ENCODE peak calls at places on chromosomes 7 and 10, in four cellular contexts. One of them, this sample, is unnamed.

GRCh38 chr7:126213876-126214275 is 1038.9 kb downstream of the GRM8 start:
- DNase-seq in fibroblast of lung: no peak
- DNase-seq in endothelial cell of umbilical vein: no peak
- DNase-seq in Karpas-422: no peak
- DNase-seq in this sample: no peak

GRCh38 chr7:85292908-85293576 is 106.2 kb upstream of the SEMA3D start:
- DNase-seq in fibroblast of lung: no peak
- DNase-seq in Karpas-422: no peak
- DNase-seq in endothelial cell of umbilical vein: no peak
- DNase-seq in this sample: no peak

GRCh38 chr7:69625798-69626197 is 27.5 kb downstream of the AUTS2 start:
- DNase-seq in Karpas-422: no peak
- DNase-seq in fibroblast of lung: no peak
- DNase-seq in endothelial cell of umbilical vein: no peak
- DNase-seq in this sample: no peak

GRCh38 chr10:63365976-63366765 is 99.6 kb downstream of the JMJD1C start:
- DNase-seq in fibroblast of lung: no peak
- DNase-seq in endothelial cell of umbilical vein: no peak
- DNase-seq in Karpas-422: no peak
- DNase-seq in this sample: no peak

GRCh38 chr7:128799451-128799850 is 7.7 kb downstream of the CCDC136 start:
- DNase-seq in endothelial cell of umbilical vein: no peak
- DNase-seq in fibroblast of lung: no peak
- DNase-seq in Karpas-422: no peak
- DNase-seq in this sample: no peak

GRCh38 chr7:7504910-7505704 is 30.6 kb downstream of the COL28A1 start:
- DNase-seq in endothelial cell of umbilical vein: no peak
- DNase-seq in Karpas-422: no peak
- DNase-seq in fibroblast of lung: no peak
- DNase-seq in this sample: no peak

GRCh38 chr10:83991986-83992753 is 147.1 kb upstream of the GHITM start:
- DNase-seq in Karpas-422: peak
- DNase-seq in endothelial cell of umbilical vein: peak
- DNase-seq in fibroblast of lung: no peak
- DNase-seq in this sample: no peak

GRCh38 chr7:136869991-136870798 is 1.7 kb downstream of the CHRM2 start:
- DNase-seq in endothelial cell of umbilical vein: peak
- DNase-seq in fibroblast of lung: peak
- DNase-seq in Karpas-422: no peak
- DNase-seq in this sample: no peak

GRCh38 chr10:107847620-107848019 is 683.1 kb upstream of the SORCS1 start:
- DNase-seq in fibroblast of lung: no peak
- DNase-seq in Karpas-422: no peak
- DNase-seq in endothelial cell of umbilical vein: no peak
- DNase-seq in this sample: no peak

GRCh38 chr10:64396105-64396504 is 874.9 kb downstream of the REEP3 start:
- DNase-seq in Karpas-422: no peak
- DNase-seq in endothelial cell of umbilical vein: no peak
- DNase-seq in fibroblast of lung: peak
- DNase-seq in this sample: no peak

GRCh38 chr10:124701435-124701834 is 42.7 kb downstream of the FAM53B start:
- DNase-seq in Karpas-422: no peak
- DNase-seq in fibroblast of lung: peak
- DNase-seq in endothelial cell of umbilical vein: peak
- DNase-seq in this sample: peak

GRCh38 chr7:112056409-112056808 is 149.8 kb downstream of the DOCK4 start:
- DNase-seq in fibroblast of lung: peak
- DNase-seq in endothelial cell of umbilical vein: peak
- DNase-seq in Karpas-422: no peak
- DNase-seq in this sample: no peak

GRCh38 chr10:123381271-123381670 is 227.1 kb downstream of the BUB3 start:
- DNase-seq in endothelial cell of umbilical vein: no peak
- DNase-seq in fibroblast of lung: no peak
- DNase-seq in Karpas-422: no peak
- DNase-seq in this sample: no peak

GRCh38 chr7:91292506-91292905 is 28.3 kb downstream of the FZD1 start:
- DNase-seq in Karpas-422: no peak
- DNase-seq in fibroblast of lung: no peak
- DNase-seq in endothelial cell of umbilical vein: no peak
- DNase-seq in this sample: no peak

GRCh38 chr10:10782603-10783002 is 235.1 kb upstream of the CELF2 start:
- DNase-seq in fibroblast of lung: peak
- DNase-seq in Karpas-422: no peak
- DNase-seq in endothelial cell of umbilical vein: no peak
- DNase-seq in this sample: no peak

GRCh38 chr7:158730383-158731055 is 25.9 kb upstream of the NCAPG2 start:
- DNase-seq in Karpas-422: no peak
- DNase-seq in fibroblast of lung: peak
- DNase-seq in endothelial cell of umbilical vein: no peak
- DNase-seq in this sample: no peak

GRCh38 chr7:72462311-72462710 is 50.2 kb upstream of the CALN1 start:
- DNase-seq in Karpas-422: no peak
- DNase-seq in fibroblast of lung: no peak
- DNase-seq in endothelial cell of umbilical vein: no peak
- DNase-seq in this sample: no peak

GRCh38 chr10:102300289-102300843 is 55.0 kb downstream of the GBF1 start:
- DNase-seq in Karpas-422: no peak
- DNase-seq in fibroblast of lung: peak
- DNase-seq in endothelial cell of umbilical vein: peak
- DNase-seq in this sample: no peak

GRCh38 chr7:95427914-95428516 is 6.8 kb downstream of the PON2 start:
- DNase-seq in Karpas-422: no peak
- DNase-seq in fibroblast of lung: no peak
- DNase-seq in endothelial cell of umbilical vein: no peak
- DNase-seq in this sample: no peak

GRCh38 chr10:42646692-42647640 is 8.6 kb upstream of the ZNF33B start:
- DNase-seq in endothelial cell of umbilical vein: no peak
- DNase-seq in fibroblast of lung: no peak
- DNase-seq in Karpas-422: no peak
- DNase-seq in this sample: no peak

GRCh38 chr7:13990984-13991790 is 1.7 kb upstream of the ETV1 start:
- DNase-seq in fibroblast of lung: peak
- DNase-seq in Karpas-422: no peak
- DNase-seq in endothelial cell of umbilical vein: peak
- DNase-seq in this sample: peak

GRCh38 chr10:82811621-82812020 is 936.6 kb downstream of the NRG3 start:
- DNase-seq in endothelial cell of umbilical vein: peak
- DNase-seq in Karpas-422: peak
- DNase-seq in fibroblast of lung: no peak
- DNase-seq in this sample: no peak

GRCh38 chr10:22611425-22612111 is 102.8 kb downstream of the PIP4K2A start:
- DNase-seq in Karpas-422: no peak
- DNase-seq in endothelial cell of umbilical vein: no peak
- DNase-seq in fibroblast of lung: no peak
- DNase-seq in this sample: no peak

GRCh38 chr7:106234425-106234824 is 50.4 kb downstream of the NAMPT start:
- DNase-seq in endothelial cell of umbilical vein: no peak
- DNase-seq in fibroblast of lung: no peak
- DNase-seq in Karpas-422: no peak
- DNase-seq in this sample: no peak

GRCh38 chr10:118595598-118596425 is at the start of gene PRLHR:
- DNase-seq in fibroblast of lung: peak
- DNase-seq in Karpas-422: no peak
- DNase-seq in endothelial cell of umbilical vein: no peak
- DNase-seq in this sample: no peak

GRCh38 chr7:111529507-111530355 is 32.6 kb downstream of the IMMP2L start:
- DNase-seq in fibroblast of lung: peak
- DNase-seq in endothelial cell of umbilical vein: peak
- DNase-seq in Karpas-422: no peak
- DNase-seq in this sample: no peak

GRCh38 chr7:123769371-123769770 is 20.6 kb upstream of the WASL start:
- DNase-seq in endothelial cell of umbilical vein: peak
- DNase-seq in fibroblast of lung: peak
- DNase-seq in Karpas-422: no peak
- DNase-seq in this sample: no peak

GRCh38 chr10:20714518-20714917 is 182.6 kb downstream of the NEBL start:
- DNase-seq in endothelial cell of umbilical vein: no peak
- DNase-seq in Karpas-422: no peak
- DNase-seq in fibroblast of lung: no peak
- DNase-seq in this sample: no peak

GRCh38 chr10:109852004-109852717 is 71.2 kb downstream of the XPNPEP1 start:
- DNase-seq in fibroblast of lung: peak
- DNase-seq in Karpas-422: peak
- DNase-seq in endothelial cell of umbilical vein: peak
- DNase-seq in this sample: peak

GRCh38 chr7:77698042-77698625 is 1.9 kb downstream of the RSBN1L start:
- DNase-seq in Karpas-422: peak
- DNase-seq in fibroblast of lung: no peak
- DNase-seq in endothelial cell of umbilical vein: peak
- DNase-seq in this sample: no peak

GRCh38 chr10:72259491-72260214 is 14.1 kb upstream of the DDIT4 start:
- DNase-seq in endothelial cell of umbilical vein: no peak
- DNase-seq in fibroblast of lung: peak
- DNase-seq in Karpas-422: no peak
- DNase-seq in this sample: no peak

GRCh38 chr10:132958886-132959295 is 16.5 kb upstream of the CFAP46 start:
- DNase-seq in endothelial cell of umbilical vein: no peak
- DNase-seq in Karpas-422: no peak
- DNase-seq in fibroblast of lung: no peak
- DNase-seq in this sample: no peak

GRCh38 chr7:135430626-135431025 is 79.3 kb downstream of the CNOT4 start:
- DNase-seq in Karpas-422: no peak
- DNase-seq in endothelial cell of umbilical vein: no peak
- DNase-seq in fibroblast of lung: no peak
- DNase-seq in this sample: no peak

GRCh38 chr10:17335065-17335464 is 107.0 kb downstream of the VIM start:
- DNase-seq in endothelial cell of umbilical vein: no peak
- DNase-seq in fibroblast of lung: peak
- DNase-seq in Karpas-422: no peak
- DNase-seq in this sample: no peak

GRCh38 chr7:141593134-141593533 is 41.9 kb downstream of the AGK start:
- DNase-seq in fibroblast of lung: peak
- DNase-seq in Karpas-422: no peak
- DNase-seq in endothelial cell of umbilical vein: peak
- DNase-seq in this sample: no peak

GRCh38 chr7:114818501-114818900 is 103.4 kb upstream of the MDFIC start:
- DNase-seq in Karpas-422: no peak
- DNase-seq in fibroblast of lung: peak
- DNase-seq in endothelial cell of umbilical vein: no peak
- DNase-seq in this sample: no peak

GRCh38 chr7:30733216-30733615 is 18.7 kb upstream of the INMT start:
- DNase-seq in endothelial cell of umbilical vein: no peak
- DNase-seq in fibroblast of lung: no peak
- DNase-seq in Karpas-422: no peak
- DNase-seq in this sample: no peak

GRCh38 chr7:128827971-128828711 is 2.1 kb upstream of the FLNC start:
- DNase-seq in endothelial cell of umbilical vein: no peak
- DNase-seq in fibroblast of lung: peak
- DNase-seq in Karpas-422: no peak
- DNase-seq in this sample: no peak

GRCh38 chr10:33240265-33240664 is 94.2 kb downstream of the NRP1 start:
- DNase-seq in Karpas-422: no peak
- DNase-seq in fibroblast of lung: no peak
- DNase-seq in endothelial cell of umbilical vein: no peak
- DNase-seq in this sample: no peak

GRCh38 chr10:33237736-33238624 is 96.5 kb downstream of the NRP1 start:
- DNase-seq in fibroblast of lung: peak
- DNase-seq in Karpas-422: no peak
- DNase-seq in endothelial cell of umbilical vein: no peak
- DNase-seq in this sample: no peak

GRCh38 chr10:33236916-33237315 is 97.6 kb downstream of the NRP1 start:
- DNase-seq in fibroblast of lung: no peak
- DNase-seq in Karpas-422: no peak
- DNase-seq in endothelial cell of umbilical vein: no peak
- DNase-seq in this sample: no peak

GRCh38 chr10:33239257-33239656 is 95.2 kb downstream of the NRP1 start:
- DNase-seq in fibroblast of lung: no peak
- DNase-seq in endothelial cell of umbilical vein: no peak
- DNase-seq in Karpas-422: no peak
- DNase-seq in this sample: no peak

DNA sequence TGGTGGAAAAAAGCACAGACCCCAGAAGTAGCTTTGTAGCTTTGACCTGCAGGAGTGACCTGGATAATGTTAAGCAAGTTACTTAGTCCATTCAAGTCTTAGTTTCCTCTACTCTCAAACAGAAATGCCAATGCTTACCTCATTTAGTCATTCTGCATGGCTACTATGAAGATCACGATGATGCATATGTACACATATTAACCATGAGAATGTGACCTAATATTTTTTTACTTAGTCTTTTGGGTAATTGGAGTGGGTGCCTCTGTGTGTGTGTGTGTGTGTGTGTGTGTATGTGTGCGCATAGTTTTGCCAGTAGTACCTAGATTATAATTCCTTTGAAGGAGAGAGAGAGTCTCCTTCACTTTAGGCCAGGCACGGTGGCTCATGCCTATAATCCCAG is 95.8 kb downstream of the NRP1 start:
- DNase-seq in Karpas-422: no peak
- DNase-seq in endothelial cell of umbilical vein: no peak
- DNase-seq in fibroblast of lung: peak
- DNase-seq in this sample: no peak
- H3K27ac ChIP-seq in Karpas-422: no peak
- H3K27ac ChIP-seq in endothelial cell of umbilical vein: no peak
- H3K27ac ChIP-seq in fibroblast of lung: peak
- H3K27ac ChIP-seq in this sample: no peak

GRCh38 chr7:116212859-116213258 is 2.5 kb downstream of the TES start:
- DNase-seq in Karpas-422: no peak
- DNase-seq in fibroblast of lung: peak
- DNase-seq in endothelial cell of umbilical vein: peak
- DNase-seq in this sample: no peak
- H3K27ac ChIP-seq in Karpas-422: no peak
- H3K27ac ChIP-seq in fibroblast of lung: peak
- H3K27ac ChIP-seq in endothelial cell of umbilical vein: peak
- H3K27ac ChIP-seq in this sample: peak

GRCh38 chr10:4501306-4501705 is 324.7 kb upstream of the AKR1E2 start:
- DNase-seq in Karpas-422: no peak
- DNase-seq in fibroblast of lung: no peak
- DNase-seq in endothelial cell of umbilical vein: peak
- DNase-seq in this sample: no peak
- H3K27ac ChIP-seq in Karpas-422: no peak
- H3K27ac ChIP-seq in fibroblast of lung: no peak
- H3K27ac ChIP-seq in endothelial cell of umbilical vein: peak
- H3K27ac ChIP-seq in this sample: no peak

GRCh38 chr7:44347546-44348114 is 22.2 kb upstream of the CAMK2B start:
- DNase-seq in Karpas-422: no peak
- DNase-seq in fibroblast of lung: no peak
- DNase-seq in endothelial cell of umbilical vein: no peak
- DNase-seq in this sample: no peak
- H3K27ac ChIP-seq in Karpas-422: no peak
- H3K27ac ChIP-seq in fibroblast of lung: no peak
- H3K27ac ChIP-seq in endothelial cell of umbilical vein: no peak
- H3K27ac ChIP-seq in this sample: no peak

This sample was measured in thoracic aorta.